ENCODE peak calls at places on chromosomes 3 and 15, in five cellular contexts. A is left ventricle myocardium inferior, T is heart right ventricle, N is colonic mucosa, G is IMR-90. Q is an unnamed sample.
A peak's percentile ranks its signal among the peaks of the same experiment; 100 is the strongest.

GRCh38 chr3:112776000-112776399 is 70.7 kb downstream of the CD200R1L start:
- DNase-seq in A (no peak), T (no peak), N (no peak), G (peak; percentile 56), Q (peak; percentile 99)

GRCh38 chr3:143668924-143669790 is 179.1 kb downstream of the SLC9A9 start:
- DNase-seq in A (no peak), T (no peak), N (no peak), G (no peak), Q (no peak)

GRCh38 chr3:173501941-173502489 is 104.5 kb downstream of the NLGN1 start:
- DNase-seq in A (no peak), T (no peak), N (no peak), G (peak; percentile 4), Q (peak; percentile 28)

GRCh38 chr3:140288575-140288974 is 353.6 kb downstream of the CLSTN2 start:
- DNase-seq in A (no peak), T (no peak), N (no peak), G (no peak), Q (peak; percentile 38)

GRCh38 chr3:76930712-76931111 is 109.2 kb upstream of the ROBO2 start:
- DNase-seq in A (no peak), T (no peak), N (no peak), G (no peak), Q (no peak)

GRCh38 chr15:73134196-73134595 is 81.9 kb downstream of the NEO1 start:
- DNase-seq in A (no peak), T (no peak), N (no peak), G (no peak), Q (no peak)

GRCh38 chr3:13086594-13086993 is 13.4 kb upstream of the IQSEC1 start:
- DNase-seq in A (no peak), T (no peak), N (no peak), G (no peak), Q (no peak)

GRCh38 chr15:40257656-40258450 is 19.0 kb downstream of the PAK6 start:
- DNase-seq in A (no peak), T (no peak), N (no peak), G (peak; percentile 33), Q (no peak)

GRCh38 chr3:37779289-37780152 is 82.2 kb upstream of the CTDSPL start:
- DNase-seq in A (no peak), T (no peak), N (no peak), G (peak; percentile 82), Q (peak; percentile 73)

GRCh38 chr15:91603681-91604080 is 249.8 kb upstream of the SLCO3A1 start:
- DNase-seq in A (no peak), T (no peak), N (no peak), G (no peak), Q (no peak)

GRCh38 chr3:76685858-76686257 is 354.0 kb upstream of the ROBO2 start:
- DNase-seq in A (no peak), T (no peak), N (no peak), G (no peak), Q (no peak)

GRCh38 chr3:115146032-115146417 is 1.1 kb downstream of the ZBTB20 start:
- DNase-seq in A (no peak), T (no peak), N (peak; percentile 56), G (peak; percentile 79), Q (peak; percentile 79)

GRCh38 chr15:27359586-27359985 is 388.6 kb downstream of the GABRG3 start:
- DNase-seq in A (no peak), T (no peak), N (no peak), G (no peak), Q (no peak)

GRCh38 chr3:4982773-4983738 is 3.8 kb downstream of the BHLHE40 start:
- DNase-seq in A (no peak), T (no peak), N (no peak), G (peak; percentile 33), Q (peak; percentile 52)

GRCh38 chr3:16347548-16347947 is 82.5 kb downstream of the OXNAD1 start:
- DNase-seq in A (no peak), T (no peak), N (no peak), G (no peak), Q (no peak)

GRCh38 chr3:16350953-16351318 is 85.9 kb downstream of the OXNAD1 start:
- DNase-seq in A (no peak), T (no peak), N (no peak), G (peak; percentile 20), Q (no peak)

GRCh38 chr3:16346413-16347081 is 81.5 kb downstream of the OXNAD1 start:
- DNase-seq in A (no peak), T (no peak), N (no peak), G (no peak), Q (no peak)

GRCh38 chr3:16352428-16352827 is 87.4 kb downstream of the OXNAD1 start:
- DNase-seq in A (no peak), T (no peak), N (no peak), G (no peak), Q (no peak)

GRCh38 chr3:16350041-16350952 is 85.3 kb downstream of the OXNAD1 start:
- DNase-seq in A (no peak), T (no peak), N (no peak), G (peak; percentile 88), Q (peak; percentile 65)
- H3K36me3 ChIP-seq in A (peaks cover 50% of the 10 kb centered on the region), T (peaks cover 2% of the 10 kb centered on the region), N (no peaks in the 10 kb centered on the region), G (peaks cover 32% of the 10 kb centered on the region), Q (peaks cover 3% of the 10 kb centered on the region)

GRCh38 chr3:160950954-160951353 is 154.2 kb downstream of the B3GALNT1 start:
- DNase-seq in A (no peak), T (no peak), N (no peak), G (no peak), Q (no peak)

GRCh38 chr3:160951677-160952487 is 153.3 kb downstream of the B3GALNT1 start:
- DNase-seq in A (no peak), T (no peak), N (no peak), G (no peak), Q (no peak)

GRCh38 chr3:160953681-160954080 is 151.5 kb downstream of the B3GALNT1 start:
- DNase-seq in A (no peak), T (no peak), N (no peak), G (no peak), Q (no peak)

GRCh38 chr3:160956785-160957184 is 148.4 kb downstream of the B3GALNT1 start:
- DNase-seq in A (no peak), T (no peak), N (no peak), G (peak; percentile 7), Q (peak; percentile 47)
- TF ChIP-seq CTCF in A (peak; percentile 43), T (peak; percentile 27), N (peak; percentile 24), G (peak; percentile 25), Q (peak; percentile 35)

GRCh38 chr3:32817561-32818430 is at the start of gene TRIM71:
- DNase-seq in A (no peak), T (no peak), N (no peak), G (no peak), Q (no peak)
- H3K4me3 ChIP-seq in A (peak within 1 kb of the TSS; percentile 64), T (no peak within 1 kb of the TSS), N (peak within 1 kb of the TSS; percentile 33), G (peak within 1 kb of the TSS; percentile 38), Q (no peak within 1 kb of the TSS)

GRCh38 chr15:51863131-51863530 is 33.7 kb downstream of the TMOD3 start:
- DNase-seq in A (no peak), T (no peak), N (no peak), G (no peak), Q (no peak)
- H3K36me3 ChIP-seq in A (peaks cover 32% of the 10 kb centered on the region), T (peaks cover 7% of the 10 kb centered on the region), N (peaks cover 10% of the 10 kb centered on the region), G (peaks cover 9% of the 10 kb centered on the region), Q (peaks cover 9% of the 10 kb centered on the region)

DNA sequence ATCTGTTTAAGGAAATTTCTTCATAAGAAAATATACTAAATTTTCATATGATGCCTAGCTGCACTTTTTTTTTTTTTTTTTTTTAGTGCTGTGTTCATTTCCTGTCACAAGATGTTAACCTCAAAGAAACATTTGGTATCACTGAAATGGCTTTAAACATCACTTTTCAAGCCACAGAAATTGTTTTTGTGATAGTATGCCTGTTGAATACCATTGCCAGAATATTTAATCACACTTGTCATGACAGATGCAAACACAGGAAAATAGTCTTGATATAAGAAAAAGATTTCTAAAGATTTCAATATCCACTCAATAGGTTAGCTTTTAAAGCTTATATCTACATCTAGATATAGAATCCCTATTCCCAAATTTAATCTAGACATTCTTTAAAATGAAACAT is 608.5 kb upstream of the AGTR1 start:
- DNase-seq in A (no peak), T (no peak), N (no peak), G (no peak), Q (no peak)
- TF ChIP-seq CTCF in A (no peak), T (no peak), N (no peak), G (no peak), Q (no peak)

Q was measured in bronchial epithelial cell.